ENCODE peak calls at places on chromosomes 2 and 18, in eight cellular contexts. One of them, this sample, is unnamed.

GRCh38 chr2:112018846-112019245 is 36.2 kb upstream of the TMEM87B start:
- DNase-seq in heart left ventricle: no peak
- DNase-seq in prostate gland: no peak
- DNase-seq in HCT116: no peak
- DNase-seq in heart right ventricle: no peak
- DNase-seq in OCI-LY7: no peak
- DNase-seq in neural progenitor cell: no peak
- DNase-seq in HAP-1: no peak
- DNase-seq in this sample: no peak

GRCh38 chr2:57549642-57550102 is 496.9 kb upstream of the VRK2 start:
- DNase-seq in heart left ventricle: no peak
- DNase-seq in prostate gland: no peak
- DNase-seq in OCI-LY7: peak; percentile 4
- DNase-seq in neural progenitor cell: peak; percentile 25
- DNase-seq in HAP-1: peak; percentile 47
- DNase-seq in heart right ventricle: no peak
- DNase-seq in HCT116: peak; percentile 16
- DNase-seq in this sample: no peak

GRCh38 chr2:159125858-159126257 is 157.4 kb downstream of the TANC1 start:
- DNase-seq in HAP-1: no peak
- DNase-seq in heart left ventricle: no peak
- DNase-seq in heart right ventricle: no peak
- DNase-seq in HCT116: no peak
- DNase-seq in prostate gland: no peak
- DNase-seq in neural progenitor cell: no peak
- DNase-seq in OCI-LY7: no peak
- DNase-seq in this sample: no peak

GRCh38 chr2:135709992-135710391 is 31.7 kb upstream of the UBXN4 start:
- DNase-seq in prostate gland: peak; percentile 34
- DNase-seq in OCI-LY7: peak; percentile 61
- DNase-seq in HAP-1: peak; percentile 24
- DNase-seq in HCT116: peak; percentile 8
- DNase-seq in neural progenitor cell: peak; percentile 47
- DNase-seq in heart right ventricle: peak; percentile 26
- DNase-seq in heart left ventricle: peak; percentile 48
- DNase-seq in this sample: peak; percentile 70

GRCh38 chr2:189015378-189015777 is 41.2 kb downstream of the COL3A1 start:
- DNase-seq in HAP-1: peak; percentile 97
- DNase-seq in neural progenitor cell: peak; percentile 47
- DNase-seq in prostate gland: no peak
- DNase-seq in heart right ventricle: no peak
- DNase-seq in HCT116: no peak
- DNase-seq in heart left ventricle: no peak
- DNase-seq in OCI-LY7: no peak
- DNase-seq in this sample: no peak

GRCh38 chr2:8054070-8054469 is 627.8 kb upstream of the ID2 start:
- DNase-seq in neural progenitor cell: no peak
- DNase-seq in heart left ventricle: no peak
- DNase-seq in heart right ventricle: no peak
- DNase-seq in OCI-LY7: no peak
- DNase-seq in prostate gland: no peak
- DNase-seq in HAP-1: no peak
- DNase-seq in HCT116: no peak
- DNase-seq in this sample: no peak

GRCh38 chr2:109126501-109126860 is 2.5 kb upstream of the SH3RF3 start:
- DNase-seq in OCI-LY7: no peak
- DNase-seq in neural progenitor cell: no peak
- DNase-seq in heart right ventricle: no peak
- DNase-seq in heart left ventricle: no peak
- DNase-seq in HCT116: no peak
- DNase-seq in prostate gland: no peak
- DNase-seq in HAP-1: no peak
- DNase-seq in this sample: no peak

GRCh38 chr2:192197387-192197786 is 2.7 kb upstream of the TMEFF2 start:
- DNase-seq in HAP-1: no peak
- DNase-seq in heart right ventricle: no peak
- DNase-seq in heart left ventricle: no peak
- DNase-seq in prostate gland: no peak
- DNase-seq in neural progenitor cell: no peak
- DNase-seq in OCI-LY7: no peak
- DNase-seq in HCT116: no peak
- DNase-seq in this sample: no peak

GRCh38 chr18:63107171-63107850 is 212.3 kb downstream of the BCL2 start:
- DNase-seq in HAP-1: peak; percentile 38
- DNase-seq in HCT116: no peak
- DNase-seq in OCI-LY7: no peak
- DNase-seq in prostate gland: no peak
- DNase-seq in heart right ventricle: no peak
- DNase-seq in neural progenitor cell: no peak
- DNase-seq in heart left ventricle: no peak
- DNase-seq in this sample: no peak

GRCh38 chr18:42163316-42163715 is 208.3 kb downstream of the PIK3C3 start:
- DNase-seq in prostate gland: no peak
- DNase-seq in heart left ventricle: no peak
- DNase-seq in OCI-LY7: no peak
- DNase-seq in heart right ventricle: no peak
- DNase-seq in neural progenitor cell: no peak
- DNase-seq in HCT116: no peak
- DNase-seq in HAP-1: no peak
- DNase-seq in this sample: no peak

GRCh38 chr2:217407466-217407865 is 547.6 kb upstream of the TNP1 start:
- DNase-seq in heart right ventricle: no peak
- DNase-seq in prostate gland: no peak
- DNase-seq in HAP-1: no peak
- DNase-seq in neural progenitor cell: no peak
- DNase-seq in heart left ventricle: no peak
- DNase-seq in OCI-LY7: no peak
- DNase-seq in HCT116: no peak
- DNase-seq in this sample: no peak

GRCh38 chr2:143160732-143161707 is 31.8 kb downstream of the ARHGAP15 start:
- DNase-seq in HCT116: no peak
- DNase-seq in prostate gland: no peak
- DNase-seq in HAP-1: no peak
- DNase-seq in heart right ventricle: no peak
- DNase-seq in neural progenitor cell: peak; percentile 17
- DNase-seq in heart left ventricle: no peak
- DNase-seq in OCI-LY7: no peak
- DNase-seq in this sample: no peak

GRCh38 chr2:98519851-98520250 is 75.2 kb downstream of the INPP4A start:
- DNase-seq in HCT116: no peak
- DNase-seq in neural progenitor cell: no peak
- DNase-seq in HAP-1: no peak
- DNase-seq in heart right ventricle: no peak
- DNase-seq in heart left ventricle: no peak
- DNase-seq in OCI-LY7: no peak
- DNase-seq in prostate gland: no peak
- DNase-seq in this sample: no peak

GRCh38 chr2:27724905-27725693 is 46.4 kb upstream of the MRPL33 start:
- DNase-seq in neural progenitor cell: peak; percentile 17
- DNase-seq in heart left ventricle: no peak
- DNase-seq in prostate gland: no peak
- DNase-seq in OCI-LY7: no peak
- DNase-seq in HAP-1: no peak
- DNase-seq in HCT116: no peak
- DNase-seq in heart right ventricle: no peak
- DNase-seq in this sample: no peak

GRCh38 chr2:43019536-43020183 is 206.7 kb downstream of the ZFP36L2 start:
- DNase-seq in prostate gland: no peak
- DNase-seq in heart left ventricle: no peak
- DNase-seq in HAP-1: no peak
- DNase-seq in heart right ventricle: no peak
- DNase-seq in HCT116: no peak
- DNase-seq in neural progenitor cell: no peak
- DNase-seq in OCI-LY7: no peak
- DNase-seq in this sample: no peak

GRCh38 chr2:43020296-43020695 is 206.1 kb downstream of the ZFP36L2 start:
- DNase-seq in neural progenitor cell: no peak
- DNase-seq in OCI-LY7: no peak
- DNase-seq in heart left ventricle: no peak
- DNase-seq in HAP-1: no peak
- DNase-seq in heart right ventricle: no peak
- DNase-seq in HCT116: no peak
- DNase-seq in prostate gland: no peak
- DNase-seq in this sample: no peak

GRCh38 chr2:43020990-43021677 is 205.3 kb downstream of the ZFP36L2 start:
- DNase-seq in HCT116: no peak
- DNase-seq in OCI-LY7: no peak
- DNase-seq in HAP-1: no peak
- DNase-seq in heart left ventricle: no peak
- DNase-seq in heart right ventricle: no peak
- DNase-seq in prostate gland: no peak
- DNase-seq in neural progenitor cell: no peak
- DNase-seq in this sample: no peak

GRCh38 chr2:43019025-43019367 is 207.4 kb downstream of the ZFP36L2 start:
- DNase-seq in HAP-1: no peak
- DNase-seq in heart right ventricle: no peak
- DNase-seq in neural progenitor cell: no peak
- DNase-seq in HCT116: no peak
- DNase-seq in prostate gland: no peak
- DNase-seq in OCI-LY7: no peak
- DNase-seq in heart left ventricle: no peak
- DNase-seq in this sample: no peak

GRCh38 chr2:43018179-43019024 is 208.0 kb downstream of the ZFP36L2 start:
- DNase-seq in neural progenitor cell: no peak
- DNase-seq in heart right ventricle: peak; percentile 66
- DNase-seq in heart left ventricle: peak; percentile 74
- DNase-seq in HAP-1: no peak
- DNase-seq in HCT116: no peak
- DNase-seq in prostate gland: peak; percentile 39
- DNase-seq in OCI-LY7: no peak
- DNase-seq in this sample: peak; percentile 89
- H3K4me1 ChIP-seq in neural progenitor cell: peaks cover 18% of the 10 kb centered on the region
- H3K4me1 ChIP-seq in heart right ventricle: peaks cover 42% of the 10 kb centered on the region
- H3K4me1 ChIP-seq in heart left ventricle: no peaks in the 10 kb centered on the region
- H3K4me1 ChIP-seq in HAP-1: no peaks in the 10 kb centered on the region
- H3K4me1 ChIP-seq in HCT116: no peaks in the 10 kb centered on the region
- H3K4me1 ChIP-seq in prostate gland: peaks cover 2% of the 10 kb centered on the region
- H3K4me1 ChIP-seq in OCI-LY7: no peaks in the 10 kb centered on the region
- H3K4me1 ChIP-seq in this sample: no peaks in the 10 kb centered on the region

GRCh38 chr18:76386886-76387285 is 108.2 kb downstream of the ZNF516 start:
- DNase-seq in heart left ventricle: no peak
- DNase-seq in HCT116: no peak
- DNase-seq in neural progenitor cell: no peak
- DNase-seq in heart right ventricle: no peak
- DNase-seq in HAP-1: no peak
- DNase-seq in OCI-LY7: no peak
- DNase-seq in prostate gland: no peak
- DNase-seq in this sample: no peak
- H3K4me3 ChIP-seq in heart left ventricle: no peak overlapping the region
- H3K4me3 ChIP-seq in HCT116: no peak overlapping the region
- H3K4me3 ChIP-seq in neural progenitor cell: no peak overlapping the region
- H3K4me3 ChIP-seq in heart right ventricle: no peak overlapping the region
- H3K4me3 ChIP-seq in HAP-1: no peak overlapping the region
- H3K4me3 ChIP-seq in OCI-LY7: no peak overlapping the region
- H3K4me3 ChIP-seq in prostate gland: no peak overlapping the region
- H3K4me3 ChIP-seq in this sample: no peak overlapping the region

GRCh38 chr2:186484062-186484735 is 1.9 kb upstream of the ZC3H15 start:
- DNase-seq in prostate gland: no peak
- DNase-seq in heart left ventricle: no peak
- DNase-seq in neural progenitor cell: no peak
- DNase-seq in heart right ventricle: no peak
- DNase-seq in HCT116: no peak
- DNase-seq in HAP-1: no peak
- DNase-seq in OCI-LY7: no peak
- DNase-seq in this sample: no peak

GRCh38 chr2:186485576-186485870 is 537 bp upstream of the ZC3H15 start:
- DNase-seq in heart left ventricle: no peak
- DNase-seq in HAP-1: no peak
- DNase-seq in neural progenitor cell: no peak
- DNase-seq in prostate gland: no peak
- DNase-seq in HCT116: no peak
- DNase-seq in heart right ventricle: no peak
- DNase-seq in OCI-LY7: no peak
- DNase-seq in this sample: no peak

GRCh38 chr2:186480991-186481390 is 5.1 kb upstream of the ZC3H15 start:
- DNase-seq in HAP-1: no peak
- DNase-seq in HCT116: no peak
- DNase-seq in heart left ventricle: no peak
- DNase-seq in neural progenitor cell: no peak
- DNase-seq in heart right ventricle: no peak
- DNase-seq in prostate gland: no peak
- DNase-seq in OCI-LY7: no peak
- DNase-seq in this sample: no peak

GRCh38 chr2:186485871-186486650 is at the start of gene ZC3H15:
- DNase-seq in prostate gland: peak; percentile 95
- DNase-seq in HCT116: peak; percentile 95
- DNase-seq in neural progenitor cell: peak; percentile 96
- DNase-seq in heart right ventricle: peak; percentile 97
- DNase-seq in OCI-LY7: peak; percentile 98
- DNase-seq in heart left ventricle: peak; percentile 97
- DNase-seq in HAP-1: peak; percentile 88
- DNase-seq in this sample: peak; percentile 99

DNA sequence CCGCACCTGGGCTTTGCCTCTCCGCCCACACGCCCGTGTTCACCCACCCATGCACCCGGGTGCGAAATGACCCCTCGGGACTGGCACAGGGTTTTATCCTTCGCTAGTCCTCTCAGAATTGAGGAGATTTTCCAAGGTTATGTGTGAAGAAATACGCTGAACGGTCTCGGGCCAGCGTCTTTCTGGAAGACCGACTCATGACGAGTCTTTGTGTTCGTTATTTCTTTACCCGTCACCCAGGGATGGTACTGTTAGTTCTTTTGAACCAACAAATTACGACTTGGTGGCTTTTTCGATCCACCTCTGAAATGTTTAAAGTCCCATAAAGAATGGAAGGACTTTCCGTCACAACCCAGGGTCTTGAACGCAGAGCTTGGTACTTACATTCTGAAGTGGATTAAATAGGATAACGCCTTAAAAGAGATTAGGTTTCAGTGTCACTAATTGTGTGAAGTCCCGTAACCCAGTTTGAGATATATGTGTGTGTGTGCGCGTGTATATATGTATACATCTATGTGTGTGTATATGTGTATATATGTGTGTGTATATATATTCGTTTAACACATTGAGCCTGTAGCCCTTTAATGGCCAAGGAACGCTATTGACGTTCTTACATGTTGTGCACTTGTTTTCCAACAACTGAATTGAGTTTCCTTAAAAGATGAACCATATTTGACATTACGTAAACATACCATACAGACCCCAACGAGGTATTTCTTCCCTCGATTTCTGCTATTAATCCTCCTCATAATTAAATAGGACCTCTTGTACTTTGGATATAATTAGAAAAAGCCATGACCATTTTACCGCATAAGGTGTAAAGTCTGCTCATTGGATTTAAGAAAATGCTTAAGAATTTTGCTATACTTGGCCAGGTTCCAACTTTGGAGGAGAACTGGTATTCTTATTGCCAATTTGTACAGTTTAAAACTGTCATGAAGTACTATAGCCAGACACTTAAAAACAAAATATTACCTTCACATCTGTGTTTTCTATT is 889 bp downstream of the ZC3H15 start:
- DNase-seq in prostate gland: no peak
- DNase-seq in neural progenitor cell: peak; percentile 36
- DNase-seq in OCI-LY7: peak; percentile 11
- DNase-seq in HAP-1: peak; percentile 58
- DNase-seq in HCT116: no peak
- DNase-seq in heart left ventricle: no peak
- DNase-seq in heart right ventricle: no peak
- DNase-seq in this sample: no peak
- H3K4me1 ChIP-seq in prostate gland: no peaks in the 10 kb centered on the region
- H3K4me1 ChIP-seq in neural progenitor cell: peaks cover 50% of the 10 kb centered on the region
- H3K4me1 ChIP-seq in OCI-LY7: peaks cover 53% of the 10 kb centered on the region
- H3K4me1 ChIP-seq in HAP-1: peaks cover 37% of the 10 kb centered on the region
- H3K4me1 ChIP-seq in HCT116: peaks cover 14% of the 10 kb centered on the region
- H3K4me1 ChIP-seq in heart left ventricle: peaks cover 11% of the 10 kb centered on the region
- H3K4me1 ChIP-seq in heart right ventricle: peaks cover 67% of the 10 kb centered on the region
- H3K4me1 ChIP-seq in this sample: peaks cover 49% of the 10 kb centered on the region

GRCh38 chr18:48934708-48935432 is 15.9 kb downstream of the SMAD7 start:
- DNase-seq in HAP-1: no peak
- DNase-seq in prostate gland: no peak
- DNase-seq in OCI-LY7: peak; percentile 59
- DNase-seq in heart right ventricle: peak; percentile 86
- DNase-seq in HCT116: no peak
- DNase-seq in heart left ventricle: peak; percentile 84
- DNase-seq in neural progenitor cell: no peak
- DNase-seq in this sample: peak; percentile 83
- H3K4me3 ChIP-seq in HAP-1: no peak overlapping the region
- H3K4me3 ChIP-seq in prostate gland: no peak overlapping the region
- H3K4me3 ChIP-seq in OCI-LY7: peak overlapping the region; percentile 58
- H3K4me3 ChIP-seq in heart right ventricle: peak overlapping the region; percentile 15
- H3K4me3 ChIP-seq in HCT116: no peak overlapping the region
- H3K4me3 ChIP-seq in heart left ventricle: peak overlapping the region; percentile 11
- H3K4me3 ChIP-seq in neural progenitor cell: no peak overlapping the region
- H3K4me3 ChIP-seq in this sample: peak overlapping the region; percentile 22